ENCODE peak calls at places on chromosomes 2 and 18, in four cellular contexts. X is fibroblast of mammary gland, A is GM13976, W is left lung. C is an unnamed sample.

GRCh38 chr2:68196120-68196716 is 38.5 kb downstream of the PNO1 start:
- DNase-seq in X (peak), A (no peak), W (no peak), C (no peak)

GRCh38 chr18:9809686-9810085 is 76.1 kb upstream of the TXNDC2 start:
- DNase-seq in X (no peak), A (no peak), W (no peak), C (no peak)

GRCh38 chr2:2191110-2191707 is 139.9 kb downstream of the MYT1L start:
- DNase-seq in X (no peak), A (no peak), W (no peak), C (no peak)

GRCh38 chr18:2515408-2515807 is 55.9 kb downstream of the METTL4 start:
- DNase-seq in X (peak), A (no peak), W (no peak), C (no peak)

GRCh38 chr2:37421686-37422085 is 77.3 kb downstream of the QPCT start:
- DNase-seq in X (peak), A (no peak), W (no peak), C (no peak)

GRCh38 chr2:239396881-239397681 is 3.7 kb downstream of the HDAC4 start:
- DNase-seq in X (no peak), A (no peak), W (no peak), C (no peak)

GRCh38 chr18:33010149-33010548 is 237.3 kb upstream of the KLHL14 start:
- DNase-seq in X (no peak), A (no peak), W (no peak), C (no peak)

GRCh38 chr2:235485362-235485761 is 8.5 kb upstream of the AGAP1 start:
- DNase-seq in X (no peak), A (no peak), W (no peak), C (no peak)

GRCh38 chr2:36399050-36399449 is 43.5 kb downstream of the CRIM1 start:
- DNase-seq in X (no peak), A (no peak), W (no peak), C (no peak)

GRCh38 chr18:54147439-54147838 is 77.0 kb downstream of the MBD2 start:
- DNase-seq in X (no peak), A (peak), W (no peak), C (no peak)

GRCh38 chr2:14134737-14135136 is 497.8 kb upstream of the LRATD1 start:
- DNase-seq in X (no peak), A (no peak), W (no peak), C (no peak)

GRCh38 chr2:100246163-100247145 is 75.8 kb downstream of the LONRF2 start:
- DNase-seq in X (peak), A (no peak), W (no peak), C (peak)

GRCh38 chr2:152012697-152013096 is 86.1 kb downstream of the CACNB4 start:
- DNase-seq in X (peak), A (no peak), W (no peak), C (no peak)

GRCh38 chr2:64613276-64613675 is 40.4 kb downstream of the SERTAD2 start:
- DNase-seq in X (peak), A (no peak), W (no peak), C (no peak)

GRCh38 chr18:34936772-34937171 is 104.4 kb upstream of the MAPRE2 start:
- DNase-seq in X (no peak), A (no peak), W (no peak), C (no peak)

GRCh38 chr2:144381716-144382115 is 138.2 kb downstream of the ZEB2 start:
- DNase-seq in X (no peak), A (no peak), W (no peak), C (no peak)

GRCh38 chr2:85775406-85776381 is 21.9 kb downstream of the ATOH8 start:
- DNase-seq in X (no peak), A (no peak), W (peak), C (no peak)

GRCh38 chr2:197378494-197378972 is 56.3 kb downstream of the SF3B1 start:
- DNase-seq in X (peak), A (peak), W (no peak), C (no peak)

GRCh38 chr18:29459986-29460385 is 1283.1 kb upstream of the CDH2 start:
- DNase-seq in X (no peak), A (no peak), W (no peak), C (no peak)

GRCh38 chr2:45731146-45731545 is 79.7 kb downstream of the PRKCE start:
- DNase-seq in X (no peak), A (no peak), W (no peak), C (no peak)

GRCh38 chr2:28687640-28688039 is 64.0 kb upstream of the PPP1CB start:
- DNase-seq in X (no peak), A (no peak), W (no peak), C (no peak)

GRCh38 chr2:121755237-121756111 is at the start of gene TSN:
- DNase-seq in X (peak), A (peak), W (peak), C (peak)
- TF ChIP-seq CTCF in X (no peak), A (no peak), W (no peak), C (no peak)

GRCh38 chr2:44668336-44668735 is 273.2 kb upstream of the SIX3 start:
- DNase-seq in X (peak), A (peak), W (no peak), C (no peak)
- TF ChIP-seq CTCF in X (peak), A (peak), W (no peak), C (no peak)

DNA sequence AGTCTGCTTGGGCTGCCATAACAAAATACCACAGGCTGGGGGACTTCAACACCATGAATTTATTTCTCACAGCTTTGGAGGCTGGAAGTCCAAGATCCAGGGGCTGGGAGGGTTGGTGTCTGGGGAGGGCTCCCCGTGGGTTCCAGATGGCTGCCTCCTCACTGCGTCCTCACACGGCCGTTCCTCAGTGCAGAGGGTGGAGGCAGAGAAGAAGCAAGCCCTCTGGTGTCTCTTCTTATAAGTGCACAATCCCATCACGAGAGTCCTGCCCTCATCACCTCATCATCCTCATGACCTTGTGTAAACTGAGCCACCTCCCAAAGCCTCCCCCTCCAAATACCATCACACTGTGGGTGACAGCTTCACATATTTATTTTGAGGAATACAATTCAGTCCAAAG is 26.3 kb downstream of the TMEM163 start:
- DNase-seq in X (no peak), A (peak), W (no peak), C (no peak)
- TF ChIP-seq CTCF in X (no peak), A (peak), W (no peak), C (no peak)

GRCh38 chr18:24271381-24272331 is 126.0 kb downstream of the OSBPL1A start:
- DNase-seq in X (peak), A (peak), W (peak), C (peak)
- TF ChIP-seq CTCF in X (peak), A (no peak), W (no peak), C (no peak)

GRCh38 chr2:133157141-133157540 is 411.1 kb downstream of the NCKAP5 start:
- DNase-seq in X (no peak), A (no peak), W (no peak), C (no peak)
- TF ChIP-seq CTCF in X (no peak), A (no peak), W (no peak), C (no peak)

C was measured in CD14-positive monocyte.